ENCODE peak calls at places on chromosomes 6 and 20, in five cellular contexts. T, Q, I, E and V are unnamed samples.
A peak's percentile ranks its signal among the peaks of the same experiment; 100 is the strongest.

GRCh38 chr6:35449287-35449881 is 2.8 kb upstream of the FANCE start:
- DNase-seq in I (peak; percentile 37), T (no peak), Q (peak; percentile 27), E (no peak), V (no peak)

GRCh38 chr6:164616917-164617524 is 692.4 kb downstream of the C6orf118 start:
- DNase-seq in I (no peak), E (no peak), Q (no peak), T (no peak), V (no peak)

GRCh38 chr6:158032354-158032733 is 50.7 kb downstream of the SYNJ2 start:
- DNase-seq in I (no peak), Q (no peak), T (no peak), E (peak; percentile 46), V (no peak)

GRCh38 chr6:118770112-118770788 is 118.9 kb upstream of the CEP85L start:
- DNase-seq in Q (no peak), I (no peak), T (no peak), E (no peak), V (no peak)

GRCh38 chr6:41286544-41287346 is at the start of gene TREM1:
- DNase-seq in Q (no peak), E (peak; percentile 76), T (peak; percentile 32), I (peak; percentile 77), V (no peak)

GRCh38 chr6:156977527-156978291 is 200.5 kb downstream of the ARID1B start:
- DNase-seq in Q (no peak), I (peak; percentile 32), E (no peak), T (peak; percentile 75), V (no peak)

GRCh38 chr6:63347599-63347998 is 27.8 kb upstream of the LGSN start:
- DNase-seq in E (no peak), Q (no peak), I (no peak), T (no peak), V (no peak)

GRCh38 chr6:43891072-43891870 is 121.3 kb downstream of the VEGFA start:
- DNase-seq in Q (no peak), T (no peak), E (no peak), I (no peak), V (no peak)

GRCh38 chr20:38617011-38617829 is 15.6 kb downstream of the ARHGAP40 start:
- DNase-seq in Q (no peak), T (no peak), E (no peak), I (no peak), V (no peak)

GRCh38 chr6:137816133-137816579 is 50.9 kb upstream of the TNFAIP3 start:
- DNase-seq in T (no peak), Q (no peak), I (peak; percentile 20), E (no peak), V (no peak)

GRCh38 chr6:152897807-152898399 is 84.9 kb downstream of the FBXO5 start:
- DNase-seq in Q (peak; percentile 42), I (peak; percentile 56), T (peak; percentile 22), E (peak; percentile 76), V (peak; percentile 70)

GRCh38 chr6:170445984-170446383 is 107.1 kb downstream of the PSMB1 start:
- DNase-seq in T (no peak), Q (no peak), I (no peak), E (no peak), V (no peak)

GRCh38 chr6:79797912-79798311 is 149.4 kb downstream of the ELOVL4 start:
- DNase-seq in E (no peak), T (no peak), I (no peak), Q (no peak), V (no peak)

GRCh38 chr20:32433311-32434021 is 75.3 kb downstream of the ASXL1 start:
- DNase-seq in I (no peak), E (no peak), T (no peak), Q (no peak), V (no peak)

GRCh38 chr20:37669773-37670236 is 24.0 kb upstream of the CTNNBL1 start:
- DNase-seq in E (no peak), T (no peak), Q (no peak), I (no peak), V (no peak)

GRCh38 chr6:96898241-96898851 is 655 bp upstream of the NDUFAF4 start:
- DNase-seq in E (no peak), T (no peak), I (no peak), Q (no peak), V (no peak)

GRCh38 chr6:98724537-98724936 is 109.8 kb upstream of the POU3F2 start:
- DNase-seq in I (no peak), T (no peak), Q (no peak), E (no peak), V (no peak)

GRCh38 chr6:88612631-88613030 is 350.8 kb downstream of the RNGTT start:
- DNase-seq in Q (no peak), T (no peak), E (no peak), I (no peak), V (no peak)

GRCh38 chr20:54657268-54657826 is 182.0 kb downstream of the DOK5 start:
- DNase-seq in E (no peak), Q (no peak), T (no peak), I (no peak), V (no peak)

GRCh38 chr6:56335733-56336132 is 88.4 kb upstream of the COL21A1 start:
- DNase-seq in E (no peak), T (no peak), I (no peak), Q (no peak), V (no peak)

GRCh38 chr20:34637245-34638185 is 39.4 kb downstream of the PIGU start:
- DNase-seq in Q (no peak), E (no peak), T (peak; percentile 28), I (peak; percentile 51), V (no peak)
- H3K4me3 ChIP-seq in Q (no peak overlapping the region), E (no peak overlapping the region), T (no peak overlapping the region), I (no peak overlapping the region), V (no peak overlapping the region)

GRCh38 chr6:32853541-32854375 is at the start of the genes PSMB9 and TAP1:
- DNase-seq in I (peak; percentile 97), Q (peak; percentile 95), T (peak; percentile 95), E (peak; percentile 97), V (peak; percentile 96)
- H3K36me3 ChIP-seq in I (no peaks in the 10 kb centered on the region), Q (no peaks in the 10 kb centered on the region), T (no peaks in the 10 kb centered on the region), E (peaks cover 47% of the 10 kb centered on the region), V (peaks cover 19% of the 10 kb centered on the region)

DNA sequence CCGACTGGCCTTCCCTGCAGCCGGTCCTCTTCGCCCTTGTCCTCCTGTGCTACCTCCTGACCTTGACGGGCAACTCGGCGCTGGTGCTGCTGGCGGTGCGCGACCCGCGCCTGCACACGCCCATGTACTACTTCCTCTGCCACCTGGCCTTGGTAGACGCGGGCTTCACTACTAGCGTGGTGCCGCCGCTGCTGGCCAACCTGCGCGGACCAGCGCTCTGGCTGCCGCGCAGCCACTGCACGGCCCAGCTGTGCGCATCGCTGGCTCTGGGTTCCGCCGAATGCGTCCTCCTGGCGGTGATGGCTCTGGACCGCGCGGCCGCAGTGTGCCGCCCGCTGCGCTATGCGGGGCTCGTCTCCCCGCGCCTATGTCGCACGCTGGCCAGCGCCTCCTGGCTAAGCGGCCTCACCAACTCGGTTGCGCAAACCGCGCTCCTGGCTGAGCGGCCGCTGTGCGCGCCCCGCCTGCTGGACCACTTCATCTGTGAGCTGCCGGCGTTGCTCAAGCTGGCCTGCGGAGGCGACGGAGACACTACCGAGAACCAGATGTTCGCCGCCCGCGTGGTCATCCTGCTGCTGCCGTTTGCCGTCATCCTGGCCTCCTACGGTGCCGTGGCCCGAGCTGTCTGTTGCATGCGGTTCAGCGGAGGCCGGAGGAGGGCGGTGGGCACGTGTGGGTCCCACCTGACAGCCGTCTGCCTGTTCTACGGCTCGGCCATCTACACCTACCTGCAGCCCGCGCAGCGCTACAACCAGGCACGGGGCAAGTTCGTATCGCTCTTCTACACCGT is 6.1 kb downstream of the UBD start:
- DNase-seq in T (no peak), I (peak; percentile 64), Q (peak; percentile 29), E (peak; percentile 91), V (peak; percentile 47)
- H3K27me3 ChIP-seq in T (peaks cover 35% of the 10 kb centered on the region), I (peaks cover 11% of the 10 kb centered on the region), Q (peaks cover 8% of the 10 kb centered on the region), E (peaks cover 35% of the 10 kb centered on the region), V (peaks cover 19% of the 10 kb centered on the region)

GRCh38 chr6:70281923-70282902 is 20.7 kb downstream of the COL9A1 start:
- DNase-seq in I (no peak), Q (no peak), T (no peak), E (no peak), V (no peak)
- H3K4me3 ChIP-seq in I (no peak overlapping the region), Q (no peak overlapping the region), T (no peak overlapping the region), E (no peak overlapping the region), V (no peak overlapping the region)